ENCODE peak calls at places on chromosomes 6 and 20, in ten cellular contexts. L is GM12865; R is fibroblast of pulmonary artery; S is pancreas; Q is tibial artery; K is smooth muscle cell of the brain vasculature; B is stimulated activated CD8-positive, alpha-beta memory T cell treated with anti-CD3 and anti-CD28 coated beads, Interleukin-4, amount 100 ng/mL, for 48 hours; W is coronary artery; I is stimulated activated CD4-positive, alpha-beta T cell treated with anti-CD3 and anti-CD28 coated beads, Interleukin-4, amount 100 ng/mL, for 24 hours; O is ELR. U is an unnamed sample.

GRCh38 chr6:163021054-163021453 is 293.3 kb downstream of the PACRG start:
- DNase-seq in L (no peak), R (no peak), S (no peak), Q (no peak), K (no peak), B (no peak), W (no peak), I (no peak), O (no peak), U (no peak)

GRCh38 chr20:50663095-50663821 is 28.1 kb downstream of the RIPOR3 start:
- DNase-seq in L (peak; percentile 29), R (no peak), S (peak; percentile 64), Q (no peak), K (no peak), B (no peak), W (no peak), I (peak; percentile 25), O (peak; percentile 55), U (no peak)

GRCh38 chr6:165858571-165858970 is 195.5 kb upstream of the PDE10A start:
- DNase-seq in L (no peak), R (peak; percentile 50), S (no peak), Q (no peak), K (no peak), B (no peak), W (no peak), I (no peak), O (no peak), U (no peak)

GRCh38 chr6:22194188-22194921 is 102.5 kb downstream of the PRL start:
- DNase-seq in L (peak; percentile 43), R (peak; percentile 32), S (no peak), Q (no peak), K (no peak), B (no peak), W (no peak), I (no peak), O (no peak), U (no peak)

GRCh38 chr6:137056121-137056880 is 11.5 kb upstream of the IL20RA start:
- DNase-seq in L (no peak), R (no peak), S (no peak), Q (no peak), K (no peak), B (no peak), W (no peak), I (no peak), O (peak; percentile 25), U (no peak)

GRCh38 chr6:28977351-28978136 is 27.6 kb downstream of the ZNF311 start:
- DNase-seq in L (peak; percentile 25), R (peak; percentile 78), S (no peak), Q (no peak), K (no peak), B (peak; percentile 43), W (no peak), I (peak; percentile 19), O (peak; percentile 94), U (no peak)

GRCh38 chr20:45842169-45842812 is 8.7 kb downstream of the SNX21 start:
- DNase-seq in L (peak; percentile 61), R (peak; percentile 31), S (no peak), Q (no peak), K (no peak), B (no peak), W (no peak), I (no peak), O (no peak), U (no peak)

GRCh38 chr20:63294536-63294900 is 1.5 kb downstream of the COL20A1 start:
- DNase-seq in L (no peak), R (no peak), S (no peak), Q (no peak), K (no peak), B (no peak), W (no peak), I (no peak), O (no peak), U (no peak)

GRCh38 chr6:111805511-111806181 is 67.6 kb downstream of the FYN start:
- DNase-seq in L (peak; percentile 79), R (no peak), S (no peak), Q (no peak), K (no peak), B (peak; percentile 71), W (no peak), I (peak; percentile 76), O (peak; percentile 85), U (no peak)

GRCh38 chr20:19577692-19578091 is 180.4 kb upstream of the RIN2 start:
- DNase-seq in L (no peak), R (no peak), S (no peak), Q (no peak), K (no peak), B (no peak), W (no peak), I (no peak), O (no peak), U (no peak)

GRCh38 chr6:120960761-120961160 is 373.5 kb downstream of the TBC1D32 start:
- DNase-seq in L (no peak), R (no peak), S (no peak), Q (no peak), K (no peak), B (no peak), W (no peak), I (no peak), O (no peak), U (no peak)

GRCh38 chr6:122610690-122611455 is 668 bp downstream of the PKIB start:
- DNase-seq in L (peak; percentile 37), R (peak; percentile 7), S (peak; percentile 84), Q (peak; percentile 71), K (no peak), B (peak; percentile 43), W (peak; percentile 74), I (peak; percentile 4), O (peak; percentile 61), U (peak; percentile 66)

GRCh38 chr6:127946388-127946787 is 45.5 kb upstream of the THEMIS start:
- DNase-seq in L (no peak), R (no peak), S (no peak), Q (no peak), K (no peak), B (no peak), W (no peak), I (no peak), O (no peak), U (no peak)

GRCh38 chr6:157596886-157597285 is 215.9 kb downstream of the ZDHHC14 start:
- DNase-seq in L (no peak), R (no peak), S (no peak), Q (no peak), K (no peak), B (no peak), W (no peak), I (no peak), O (no peak), U (no peak)

GRCh38 chr6:72553531-72554202 is 68.2 kb upstream of the KCNQ5 start:
- DNase-seq in L (no peak), R (peak; percentile 85), S (no peak), Q (no peak), K (no peak), B (no peak), W (no peak), I (no peak), O (peak; percentile 97), U (no peak)

GRCh38 chr20:10660661-10661060 is 13.1 kb downstream of the JAG1 start:
- DNase-seq in L (no peak), R (no peak), S (no peak), Q (peak; percentile 87), K (no peak), B (no peak), W (peak; percentile 88), I (no peak), O (peak; percentile 38), U (no peak)

U was measured in HuH-7.5.